ENCODE peak calls at places on chromosomes 7 and 10, in five cellular contexts. I is heart right ventricle, Z is body of pancreas, L is fibroblast of the aortic adventitia, M is nucleus accumbens. N is an unnamed sample.

GRCh38 chr7:2928613-2929311 is 84.7 kb upstream of the GNA12 start:
- DNase-seq in I (no peak), Z (no peak), L (no peak), M (no peak), N (peak; percentile 55)

GRCh38 chr7:3754488-3755365 is 453.7 kb downstream of the SDK1 start:
- DNase-seq in I (peak; percentile 24), Z (peak; percentile 13), L (peak; percentile 65), M (peak; percentile 66), N (no peak)

GRCh38 chr10:56178210-56178609 is 182.8 kb downstream of the ZWINT start:
- DNase-seq in I (peak; percentile 74), Z (no peak), L (no peak), M (no peak), N (peak; percentile 70)

GRCh38 chr10:86212391-86212700 is 154.2 kb downstream of the GRID1 start:
- DNase-seq in I (no peak), Z (no peak), L (no peak), M (no peak), N (peak; percentile 16)

GRCh38 chr10:98267894-98268693 is at the start of gene LOXL4:
- DNase-seq in I (no peak), Z (peak; percentile 45), L (peak; percentile 37), M (no peak), N (no peak)

GRCh38 chr7:47336178-47337020 is 245.5 kb downstream of the TNS3 start:
- DNase-seq in I (peak; percentile 74), Z (no peak), L (peak; percentile 70), M (no peak), N (peak; percentile 64)

GRCh38 chr7:22611758-22612079 is 111.7 kb upstream of the STEAP1B start:
- DNase-seq in I (no peak), Z (no peak), L (no peak), M (no peak), N (no peak)

GRCh38 chr10:14530465-14530864 is 199.7 kb upstream of the FRMD4A start:
- DNase-seq in I (no peak), Z (no peak), L (no peak), M (no peak), N (no peak)

GRCh38 chr7:100367676-100368613 is 5.3 kb upstream of the PILRA start:
- DNase-seq in I (no peak), Z (no peak), L (no peak), M (no peak), N (no peak)

GRCh38 chr10:11724938-11725776 is 17.0 kb upstream of the ECHDC3 start:
- DNase-seq in I (peak; percentile 27), Z (no peak), L (peak; percentile 85), M (no peak), N (no peak)

GRCh38 chr7:108246227-108246837 is 116.2 kb upstream of the LAMB4 start:
- DNase-seq in I (no peak), Z (peak; percentile 37), L (peak; percentile 98), M (peak; percentile 11), N (no peak)

GRCh38 chr10:46239999-46240683 is 46.7 kb upstream of the ANTXRL start:
- DNase-seq in I (no peak), Z (no peak), L (no peak), M (no peak), N (peak; percentile 6)

GRCh38 chr10:78756604-78757442 is 311.9 kb upstream of the ZMIZ1 start:
- DNase-seq in I (peak; percentile 75), Z (peak; percentile 74), L (peak; percentile 96), M (peak; percentile 67), N (peak; percentile 73)

GRCh38 chr7:33534830-33535229 is 370.5 kb upstream of the BMPER start:
- DNase-seq in I (no peak), Z (no peak), L (peak; percentile 14), M (no peak), N (no peak)